ENCODE peak calls at places on chromosomes 5 and 9, in seven cellular contexts. N, V, M, L, A, Z and T are unnamed samples.
A peak's percentile ranks its signal among the peaks of the same experiment; 100 is the strongest.

GRCh38 chr9:37953775-37954437 is 50.0 kb upstream of the SLC25A51 start:
- DNase-seq in L (peak; percentile 11), N (no peak), V (no peak), Z (no peak), A (peak; percentile 97), M (peak; percentile 91), T (no peak)

GRCh38 chr9:8764041-8764440 is 964.5 kb upstream of the DMAC1 start:
- DNase-seq in A (no peak), M (no peak), V (no peak), L (no peak), N (no peak), Z (no peak), T (no peak)

GRCh38 chr9:105452185-105452584 is 4.4 kb downstream of the FSD1L start:
- DNase-seq in N (no peak), V (no peak), A (no peak), L (no peak), Z (no peak), M (no peak), T (no peak)

GRCh38 chr5:157271740-157272271 is 5.9 kb downstream of the CYFIP2 start:
- DNase-seq in A (no peak), L (peak; percentile 80), N (peak; percentile 75), V (peak; percentile 86), M (no peak), Z (peak; percentile 95), T (no peak)

GRCh38 chr9:2570615-2571479 is 50.7 kb upstream of the VLDLR start:
- DNase-seq in A (peak; percentile 92), M (peak; percentile 48), Z (no peak), L (peak; percentile 4), N (peak; percentile 3), V (peak; percentile 93), T (peak; percentile 91)

GRCh38 chr5:57366744-57367143 is 115.9 kb downstream of the ACTBL2 start:
- DNase-seq in A (peak; percentile 89), L (no peak), N (no peak), M (peak; percentile 65), Z (no peak), V (no peak), T (no peak)

GRCh38 chr9:115636596-115636995 is 517.0 kb upstream of the PAPPA start:
- DNase-seq in V (no peak), N (no peak), A (no peak), M (no peak), Z (no peak), L (no peak), T (no peak)

GRCh38 chr5:141839015-141839513 is 39.1 kb downstream of the PCDH1 start:
- DNase-seq in N (no peak), Z (no peak), V (no peak), L (no peak), M (no peak), A (no peak), T (no peak)

GRCh38 chr5:41707853-41708603 is 162.2 kb downstream of the OXCT1 start:
- DNase-seq in A (peak; percentile 35), Z (no peak), V (no peak), L (no peak), M (peak; percentile 60), N (no peak), T (no peak)

GRCh38 chr5:127785098-127785927 is 82.1 kb downstream of the CCDC192 start:
- DNase-seq in A (peak; percentile 87), Z (no peak), V (no peak), L (no peak), N (no peak), M (peak; percentile 74), T (no peak)

GRCh38 chr9:70618784-70619183 is 204.3 kb upstream of the KLF9 start:
- DNase-seq in M (no peak), V (no peak), L (no peak), N (no peak), Z (no peak), A (no peak), T (no peak)

GRCh38 chr5:73960023-73960422 is 334.0 kb downstream of the ARHGEF28 start:
- DNase-seq in A (no peak), V (no peak), L (no peak), M (no peak), N (no peak), Z (no peak), T (no peak)

GRCh38 chr5:65812648-65813047 is 90.6 kb downstream of the NLN start:
- DNase-seq in L (no peak), M (no peak), A (no peak), Z (no peak), V (no peak), N (no peak), T (no peak)

GRCh38 chr5:54214747-54215146 is 95.6 kb downstream of the ARL15 start:
- DNase-seq in N (no peak), L (no peak), M (no peak), Z (no peak), A (no peak), V (no peak), T (no peak)

GRCh38 chr5:134086943-134087305 is 27.6 kb upstream of the TCF7 start:
- DNase-seq in N (peak; percentile 71), M (no peak), A (no peak), V (no peak), Z (peak; percentile 88), L (peak; percentile 73), T (no peak)

GRCh38 chr5:157463621-157464407 is 3.8 kb downstream of the NIPAL4 start:
- DNase-seq in Z (no peak), A (peak; percentile 64), V (no peak), M (peak; percentile 59), L (no peak), N (no peak), T (peak; percentile 17)

GRCh38 chr5:114237766-114238165 is 124.1 kb upstream of the KCNN2 start:
- DNase-seq in V (no peak), Z (no peak), M (peak; percentile 21), N (no peak), L (no peak), A (peak; percentile 85), T (no peak)